ENCODE peak calls at places on chromosomes 5 and 9, in seven cellular contexts. Y, E, M, C, I, L and Z are unnamed samples.

GRCh38 chr9:75087279-75087823 is 604 bp downstream of the NMRK1 start:
- DNase-seq in M (peak), L (peak), C (no peak), Y (no peak), E (peak), I (peak), Z (peak)

GRCh38 chr9:134632329-134632728 is 9.3 kb upstream of the COL5A1 start:
- DNase-seq in L (no peak), Y (no peak), M (no peak), E (no peak), C (no peak), I (no peak), Z (no peak)

GRCh38 chr9:121607434-121608248 is 43.8 kb upstream of the DAB2IP start:
- DNase-seq in Y (no peak), I (peak), C (no peak), M (peak), L (no peak), E (peak), Z (peak)

GRCh38 chr5:12214631-12215030 is 310.4 kb upstream of the CTNND2 start:
- DNase-seq in Y (no peak), E (no peak), C (no peak), M (no peak), L (no peak), I (no peak), Z (no peak)

GRCh38 chr5:58921106-58921505 is 338.2 kb downstream of the RAB3C start:
- DNase-seq in I (no peak), C (no peak), E (peak), Y (no peak), M (no peak), L (no peak), Z (no peak)

GRCh38 chr9:124489222-124489621 is 18.0 kb downstream of the NR5A1 start:
- DNase-seq in L (no peak), E (peak), I (no peak), Y (no peak), C (no peak), M (no peak), Z (peak)

GRCh38 chr5:128111818-128112448 is 28.4 kb downstream of the SLC12A2 start:
- DNase-seq in E (peak), C (no peak), I (no peak), Y (no peak), M (peak), L (no peak), Z (peak)

GRCh38 chr5:88787856-88788255 is 95.1 kb downstream of the MEF2C start:
- DNase-seq in L (no peak), I (no peak), M (no peak), C (no peak), E (peak), Y (no peak), Z (peak)

GRCh38 chr9:97990259-97990658 is 7.1 kb downstream of the ANP32B start:
- DNase-seq in E (peak), M (peak), I (no peak), L (no peak), Y (no peak), C (no peak), Z (peak)

GRCh38 chr5:53642006-53642405 is 81.6 kb downstream of the NDUFS4 start:
- DNase-seq in M (peak), I (no peak), E (peak), Y (no peak), L (no peak), C (no peak), Z (peak)

GRCh38 chr5:159034083-159034824 is 65.5 kb downstream of the EBF1 start:
- DNase-seq in Y (no peak), C (no peak), E (no peak), I (peak), M (peak), L (no peak), Z (no peak)

GRCh38 chr5:159915913-159916840 is at the start of gene ADRA1B:
- DNase-seq in E (peak), C (peak), I (no peak), L (peak), M (peak), Y (peak), Z (peak)

GRCh38 chr5:132489051-132489770 is 1.4 kb downstream of the IRF1 start:
- DNase-seq in I (peak), M (no peak), E (no peak), Y (no peak), C (no peak), L (no peak), Z (no peak)

GRCh38 chr9:77807295-77807694 is 159.2 kb upstream of the GNA14 start:
- DNase-seq in E (peak), L (no peak), I (peak), C (no peak), M (peak), Y (no peak), Z (peak)

GRCh38 chr9:3646226-3646625 is 120.4 kb upstream of the RFX3 start:
- DNase-seq in I (no peak), E (no peak), C (no peak), M (no peak), L (no peak), Y (no peak), Z (no peak)

GRCh38 chr5:16578474-16578883 is 38.3 kb downstream of the RETREG1 start:
- DNase-seq in I (no peak), L (no peak), Y (no peak), C (no peak), E (no peak), M (no peak), Z (no peak)

GRCh38 chr5:96610747-96611146 is 51.4 kb upstream of the CAST start:
- DNase-seq in C (no peak), Y (no peak), I (no peak), E (no peak), L (no peak), M (no peak), Z (no peak)

GRCh38 chr9:101626295-101626694 is 31.5 kb upstream of the PPP3R2 start:
- DNase-seq in E (no peak), M (no peak), L (no peak), C (no peak), Y (no peak), I (peak), Z (no peak)

GRCh38 chr5:142492781-142493281 is 168.0 kb upstream of the SPRY4 start:
- DNase-seq in Y (no peak), C (no peak), E (peak), L (no peak), I (no peak), M (peak), Z (peak)

GRCh38 chr9:89919171-89919681 is 314.4 kb downstream of the GADD45G start:
- DNase-seq in I (peak), M (no peak), Y (peak), E (no peak), L (peak), C (no peak), Z (no peak)

GRCh38 chr5:369151-369939 is 47.8 kb downstream of the AHRR start:
- DNase-seq in M (no peak), C (no peak), Y (no peak), L (no peak), I (peak), E (no peak), Z (peak)

GRCh38 chr9:32665101-32665500 is 29.6 kb upstream of the TAF1L start:
- DNase-seq in M (no peak), I (no peak), C (no peak), L (no peak), E (peak), Y (no peak), Z (peak)

GRCh38 chr5:179487145-179487544 is 63.2 kb upstream of the RUFY1 start:
- DNase-seq in M (no peak), L (no peak), E (no peak), Y (no peak), I (no peak), C (no peak), Z (no peak)

GRCh38 chr5:95284512-95285405 is at the start of gene MCTP1:
- DNase-seq in C (no peak), Y (peak), L (no peak), E (peak), M (peak), I (no peak), Z (peak)

GRCh38 chr9:90631964-90632363 is 10.7 kb downstream of the DIRAS2 start:
- DNase-seq in M (no peak), I (no peak), E (no peak), L (no peak), Y (no peak), C (no peak), Z (no peak)

GRCh38 chr5:142447887-142448286 is 123.1 kb upstream of the SPRY4 start:
- DNase-seq in Y (no peak), M (no peak), C (no peak), L (no peak), I (no peak), E (no peak), Z (no peak)

GRCh38 chr5:34721359-34721758 is 65.2 kb downstream of the RAI14 start:
- DNase-seq in E (no peak), I (no peak), M (peak), C (no peak), L (no peak), Y (no peak), Z (no peak)

GRCh38 chr5:95958308-95959014 is 3.2 kb downstream of the ELL2 start:
- DNase-seq in C (no peak), L (no peak), M (no peak), Y (no peak), E (peak), I (no peak), Z (peak)

GRCh38 chr9:84226126-84226525 is 114.4 kb downstream of the SLC28A3 start:
- DNase-seq in C (no peak), I (no peak), L (no peak), E (no peak), Y (no peak), M (no peak), Z (no peak)

GRCh38 chr5:120254385-120254784 is 209.7 kb upstream of the PRR16 start:
- DNase-seq in M (no peak), C (no peak), E (peak), I (no peak), L (no peak), Y (no peak), Z (peak)

GRCh38 chr5:142006363-142007236 is 6.2 kb downstream of the GNPDA1 start:
- DNase-seq in E (no peak), C (no peak), M (no peak), I (peak), L (no peak), Y (no peak), Z (peak)

GRCh38 chr5:139919308-139919707 is 123.7 kb downstream of the PSD2 start:
- DNase-seq in C (no peak), E (peak), M (peak), Y (no peak), L (no peak), I (no peak), Z (peak)

GRCh38 chr9:109258619-109259321 is 62.1 kb downstream of the EPB41L4B start:
- DNase-seq in L (no peak), Y (no peak), I (no peak), C (no peak), M (no peak), E (no peak), Z (no peak)

GRCh38 chr5:148202531-148203092 is at the start of gene SPINK6:
- DNase-seq in C (no peak), Y (no peak), E (no peak), I (no peak), L (no peak), M (no peak), Z (no peak)

GRCh38 chr9:114588671-114589526 is 1.3 kb downstream of the ATP6V1G1 start:
- DNase-seq in L (no peak), M (peak), E (peak), Y (no peak), C (no peak), I (peak), Z (peak)